ENCODE peak calls at places on chromosomes 16 and 17, in five cellular contexts. P, X, T, H and O are unnamed samples. For H3K79me2, the result is how much of the 10 kb centered on the place peaks cover.

GRCh38 chr17:1495265-1495664 is 2.8 kb upstream of the MYO1C start:
- DNase-seq in H (no peak), P (no peak), T (no peak), X (no peak), O (no peak)

GRCh38 chr16:46763147-46763546 is 15.0 kb upstream of the MYLK3 start:
- DNase-seq in H (no peak), T (no peak), P (no peak), X (no peak), O (no peak)

GRCh38 chr17:6639014-6639650 is 1.4 kb downstream of the KIAA0753 start:
- DNase-seq in X (peak), P (no peak), H (no peak), T (no peak), O (no peak)

GRCh38 chr16:8402981-8403853 is 187.1 kb downstream of the TMEM114 start:
- DNase-seq in H (no peak), T (no peak), X (no peak), P (no peak), O (peak)

GRCh38 chr16:89289428-89290395 is 72.2 kb downstream of the ZNF778 start:
- DNase-seq in H (peak), T (no peak), P (peak), X (peak), O (peak)

GRCh38 chr17:82449136-82449882 is 1.2 kb downstream of the CYBC1 start:
- DNase-seq in H (no peak), P (peak), X (no peak), T (peak), O (no peak)

GRCh38 chr16:4800290-4801041 is 2.0 kb downstream of the ROGDI start:
- DNase-seq in P (no peak), H (no peak), X (no peak), T (no peak), O (peak)

GRCh38 chr17:41739661-41740352 is 5.4 kb upstream of the HAP1 start:
- DNase-seq in T (no peak), H (no peak), X (no peak), P (no peak), O (peak)

GRCh38 chr17:80877095-80877828 is 114.4 kb upstream of the CHMP6 start:
- DNase-seq in X (no peak), H (no peak), T (peak), P (no peak), O (no peak)

GRCh38 chr16:10070591-10070990 is 111.6 kb downstream of the GRIN2A start:
- DNase-seq in X (no peak), T (no peak), H (no peak), P (no peak), O (no peak)

GRCh38 chr17:61467416-61468262 is 15.4 kb downstream of the TBX4 start:
- DNase-seq in X (peak), H (peak), T (no peak), P (peak), O (no peak)

GRCh38 chr16:58421029-58421428 is 28.8 kb downstream of the GINS3 start:
- DNase-seq in X (no peak), P (no peak), T (no peak), H (no peak), O (no peak)

GRCh38 chr16:87757841-87758426 is 7.9 kb downstream of the KLHDC4 start:
- DNase-seq in H (no peak), P (no peak), T (no peak), X (no peak), O (no peak)

GRCh38 chr17:54891176-54891821 is 9.4 kb upstream of the TOM1L1 start:
- DNase-seq in T (no peak), P (peak), X (peak), H (peak), O (peak)

GRCh38 chr17:69716571-69716970 is 302.1 kb downstream of the MAP2K6 start:
- DNase-seq in P (no peak), H (no peak), X (no peak), T (no peak), O (no peak)

GRCh38 chr16:29154676-29155121 is 169.8 kb downstream of the LAT start:
- DNase-seq in H (no peak), X (no peak), T (no peak), P (no peak), O (no peak)

GRCh38 chr17:3972281-3972731 is 8.1 kb upstream of the ATP2A3 start:
- DNase-seq in H (no peak), P (no peak), X (no peak), T (no peak), O (no peak)

GRCh38 chr16:87499189-87499486 is 6.3 kb upstream of the ZCCHC14 start:
- DNase-seq in X (no peak), P (no peak), T (no peak), H (no peak), O (no peak)

GRCh38 chr17:7405882-7406825 is 1.5 kb upstream of the NLGN2 start:
- DNase-seq in X (no peak), T (no peak), P (no peak), H (no peak), O (no peak)

GRCh38 chr16:83952587-83952939 is 477 bp upstream of the OSGIN1 start:
- DNase-seq in H (no peak), P (no peak), T (no peak), X (no peak), O (no peak)
- TF ChIP-seq GABPA in H (no peak), P (no peak), T (no peak), X (no peak), O (no peak)

DNA sequence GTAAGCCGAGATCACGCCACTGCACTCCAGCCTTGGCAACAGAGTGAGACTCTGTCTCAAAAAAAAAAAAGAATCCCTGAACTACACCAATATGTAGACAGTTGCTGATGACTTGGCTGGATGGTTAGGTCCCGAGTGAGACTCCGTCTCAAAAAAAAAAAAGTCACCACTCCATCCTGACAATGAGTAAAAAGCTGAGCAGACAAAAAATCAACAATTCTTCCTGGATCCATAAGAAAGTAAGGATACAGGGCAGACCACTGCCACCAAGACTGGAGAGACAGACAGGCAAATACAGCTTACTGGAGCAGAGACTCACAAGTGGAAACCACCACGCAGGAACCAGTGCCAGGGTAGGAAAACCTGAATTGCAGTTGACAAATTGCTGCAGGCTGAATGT is 67.1 kb upstream of the ERCC4 start:
- DNase-seq in X (no peak), P (no peak), T (no peak), H (no peak), O (no peak)
- H3K79me2 ChIP-seq in X (under half), P (under half), T (under half), H (under half), O (under half)

GRCh38 chr16:82954224-82954929 is 327.6 kb downstream of the CDH13 start:
- DNase-seq in T (no peak), H (no peak), X (no peak), P (no peak), O (no peak)

GRCh38 chr16:82957212-82957611 is 330.4 kb downstream of the CDH13 start:
- DNase-seq in X (no peak), T (no peak), P (no peak), H (no peak), O (no peak)

GRCh38 chr16:82960923-82961322 is 334.2 kb downstream of the CDH13 start:
- DNase-seq in T (no peak), X (no peak), P (no peak), H (no peak), O (no peak)

DNA sequence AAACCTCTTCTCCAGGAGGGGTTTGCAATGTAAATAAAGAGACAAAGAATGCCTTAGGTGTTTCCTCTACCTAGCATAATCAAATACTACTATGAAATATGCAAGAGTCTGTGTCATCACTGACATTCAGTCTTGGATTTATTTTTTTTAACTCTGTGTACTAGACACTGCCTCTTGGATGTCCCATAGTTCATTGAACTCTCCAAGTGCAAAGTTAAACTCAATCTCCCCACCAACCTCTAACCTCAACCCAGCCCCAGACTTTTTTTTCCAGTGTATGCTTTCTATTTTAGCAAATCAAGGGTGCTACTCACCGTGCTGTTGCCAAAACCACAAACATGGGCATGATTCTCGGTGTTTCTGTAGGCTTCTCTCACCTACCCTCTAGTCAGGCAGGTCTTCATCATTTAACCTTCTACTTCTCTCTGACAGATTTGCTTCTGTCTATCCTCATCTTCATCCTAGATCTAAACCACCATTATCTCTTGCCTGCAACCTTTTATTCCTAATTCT is 329.1 kb downstream of the CDH13 start:
- DNase-seq in P (no peak), H (no peak), T (no peak), X (no peak), O (no peak)
- TF ChIP-seq GABPA in P (no peak), H (no peak), T (no peak), X (no peak), O (no peak)

DNA sequence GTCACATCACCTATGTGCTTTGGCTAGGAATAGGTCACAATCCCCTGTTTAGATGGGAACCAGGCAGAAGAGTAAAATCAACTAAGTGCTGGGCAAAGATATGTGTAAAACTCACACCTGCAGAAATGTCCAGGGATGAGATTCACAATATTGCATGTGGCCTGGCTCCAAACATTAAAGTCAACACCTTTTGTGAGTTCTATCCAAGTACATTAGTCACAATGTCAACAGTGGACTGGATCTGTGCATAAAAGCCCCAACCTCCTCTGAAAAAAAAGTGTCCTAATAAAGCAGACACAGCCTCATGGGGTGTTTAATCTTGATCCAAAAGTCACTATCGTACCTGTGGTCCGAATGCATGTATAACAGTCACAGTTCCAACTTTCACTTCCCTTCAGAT is 1990.3 kb downstream of the TP53TG3F start:
- DNase-seq in X (no peak), P (no peak), H (no peak), T (no peak), O (no peak)
- H3K79me2 ChIP-seq in X (under half), P (under half), H (under half), T (under half), O (under half)

DNA sequence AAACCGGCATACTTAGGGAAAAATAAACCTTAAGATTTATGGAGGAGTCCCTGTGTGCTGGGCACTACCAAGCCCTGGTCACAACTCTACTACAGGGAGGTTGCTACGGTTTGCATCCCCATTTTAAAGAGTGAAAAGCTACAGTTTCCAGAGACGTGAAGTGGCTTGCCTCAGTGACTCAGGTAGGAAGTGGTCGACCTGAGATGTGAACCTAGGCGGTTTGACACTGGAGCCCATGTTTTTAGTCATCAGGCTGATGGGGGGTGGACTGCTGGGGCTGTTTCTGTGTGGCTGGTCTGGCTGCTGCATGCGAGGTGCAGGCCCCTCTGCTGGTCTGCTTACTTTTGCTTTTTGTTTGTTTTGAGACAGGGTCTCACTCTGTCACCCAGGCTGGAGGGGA is 6.6 kb downstream of the COX6A2 start:
- DNase-seq in X (no peak), T (peak), H (no peak), P (no peak), O (no peak)
- TF ChIP-seq GABPA in X (no peak), T (no peak), H (no peak), P (no peak), O (no peak)